ENCODE peak calls at places on chromosomes 16 and 17, in six cellular contexts. One of them, this sample, is unnamed.

GRCh38 chr16:73739049-73739769 is 557.4 kb upstream of the PSMD7 start:
- DNase-seq in colonic mucosa: no peak
- DNase-seq in HTR-8/SVneo: no peak
- DNase-seq in NCI-H1092 treated with DMSO at 0.1 percent for 48 hours: no peak
- DNase-seq in stimulated activated CD8-positive, alpha-beta memory T cell treated with anti-CD3 and anti-CD28 coated beads, Interleukin-12 subunit alpha, Interleukin-12 subunit beta, amount 100 ng/mL, for 4 hours: no peak
- DNase-seq in cardiac muscle cell: no peak
- DNase-seq in this sample: no peak

GRCh38 chr16:25134306-25134705 is 22.8 kb downstream of the LCMT1 start:
- DNase-seq in colonic mucosa: no peak
- DNase-seq in cardiac muscle cell: no peak
- DNase-seq in NCI-H1092 treated with DMSO at 0.1 percent for 48 hours: no peak
- DNase-seq in HTR-8/SVneo: no peak
- DNase-seq in stimulated activated CD8-positive, alpha-beta memory T cell treated with anti-CD3 and anti-CD28 coated beads, Interleukin-12 subunit alpha, Interleukin-12 subunit beta, amount 100 ng/mL, for 4 hours: no peak
- DNase-seq in this sample: no peak

GRCh38 chr17:32523017-32523680 is 36.4 kb downstream of the CDK5R1 start:
- DNase-seq in stimulated activated CD8-positive, alpha-beta memory T cell treated with anti-CD3 and anti-CD28 coated beads, Interleukin-12 subunit alpha, Interleukin-12 subunit beta, amount 100 ng/mL, for 4 hours: no peak
- DNase-seq in cardiac muscle cell: no peak
- DNase-seq in HTR-8/SVneo: no peak
- DNase-seq in NCI-H1092 treated with DMSO at 0.1 percent for 48 hours: no peak
- DNase-seq in colonic mucosa: no peak
- DNase-seq in this sample: no peak

GRCh38 chr17:27259356-27259755 is 34.6 kb upstream of the WSB1 start:
- DNase-seq in stimulated activated CD8-positive, alpha-beta memory T cell treated with anti-CD3 and anti-CD28 coated beads, Interleukin-12 subunit alpha, Interleukin-12 subunit beta, amount 100 ng/mL, for 4 hours: no peak
- DNase-seq in NCI-H1092 treated with DMSO at 0.1 percent for 48 hours: no peak
- DNase-seq in HTR-8/SVneo: no peak
- DNase-seq in colonic mucosa: no peak
- DNase-seq in cardiac muscle cell: no peak
- DNase-seq in this sample: no peak

GRCh38 chr17:74742153-74742515 is 5.1 kb downstream of the RAB37 start:
- DNase-seq in NCI-H1092 treated with DMSO at 0.1 percent for 48 hours: no peak
- DNase-seq in HTR-8/SVneo: no peak
- DNase-seq in stimulated activated CD8-positive, alpha-beta memory T cell treated with anti-CD3 and anti-CD28 coated beads, Interleukin-12 subunit alpha, Interleukin-12 subunit beta, amount 100 ng/mL, for 4 hours: no peak
- DNase-seq in cardiac muscle cell: no peak
- DNase-seq in colonic mucosa: no peak
- DNase-seq in this sample: no peak

GRCh38 chr16:73610605-73611177 is 562.8 kb upstream of the ZFHX3 start:
- DNase-seq in NCI-H1092 treated with DMSO at 0.1 percent for 48 hours: peak
- DNase-seq in cardiac muscle cell: no peak
- DNase-seq in HTR-8/SVneo: no peak
- DNase-seq in stimulated activated CD8-positive, alpha-beta memory T cell treated with anti-CD3 and anti-CD28 coated beads, Interleukin-12 subunit alpha, Interleukin-12 subunit beta, amount 100 ng/mL, for 4 hours: no peak
- DNase-seq in colonic mucosa: no peak
- DNase-seq in this sample: no peak

GRCh38 chr16:84648595-84649510 is 542 bp downstream of the KLHL36 start:
- DNase-seq in NCI-H1092 treated with DMSO at 0.1 percent for 48 hours: no peak
- DNase-seq in cardiac muscle cell: peak
- DNase-seq in colonic mucosa: peak
- DNase-seq in stimulated activated CD8-positive, alpha-beta memory T cell treated with anti-CD3 and anti-CD28 coated beads, Interleukin-12 subunit alpha, Interleukin-12 subunit beta, amount 100 ng/mL, for 4 hours: peak
- DNase-seq in HTR-8/SVneo: no peak
- DNase-seq in this sample: no peak

GRCh38 chr17:82875418-82875856 is 35.6 kb upstream of the ZNF750 start:
- DNase-seq in cardiac muscle cell: no peak
- DNase-seq in NCI-H1092 treated with DMSO at 0.1 percent for 48 hours: no peak
- DNase-seq in HTR-8/SVneo: no peak
- DNase-seq in colonic mucosa: no peak
- DNase-seq in stimulated activated CD8-positive, alpha-beta memory T cell treated with anti-CD3 and anti-CD28 coated beads, Interleukin-12 subunit alpha, Interleukin-12 subunit beta, amount 100 ng/mL, for 4 hours: no peak
- DNase-seq in this sample: peak

GRCh38 chr16:559411-560207 is 585 bp upstream of the PRR35 start:
- DNase-seq in colonic mucosa: no peak
- DNase-seq in stimulated activated CD8-positive, alpha-beta memory T cell treated with anti-CD3 and anti-CD28 coated beads, Interleukin-12 subunit alpha, Interleukin-12 subunit beta, amount 100 ng/mL, for 4 hours: no peak
- DNase-seq in cardiac muscle cell: no peak
- DNase-seq in HTR-8/SVneo: no peak
- DNase-seq in NCI-H1092 treated with DMSO at 0.1 percent for 48 hours: no peak
- DNase-seq in this sample: no peak

GRCh38 chr17:3738562-3739295 is 15.0 kb downstream of the HASPIN start:
- DNase-seq in cardiac muscle cell: no peak
- DNase-seq in HTR-8/SVneo: no peak
- DNase-seq in colonic mucosa: peak
- DNase-seq in stimulated activated CD8-positive, alpha-beta memory T cell treated with anti-CD3 and anti-CD28 coated beads, Interleukin-12 subunit alpha, Interleukin-12 subunit beta, amount 100 ng/mL, for 4 hours: peak
- DNase-seq in NCI-H1092 treated with DMSO at 0.1 percent for 48 hours: peak
- DNase-seq in this sample: peak

GRCh38 chr16:2591476-2592240 is 53.8 kb downstream of the PDPK1 start:
- DNase-seq in cardiac muscle cell: no peak
- DNase-seq in NCI-H1092 treated with DMSO at 0.1 percent for 48 hours: no peak
- DNase-seq in colonic mucosa: no peak
- DNase-seq in HTR-8/SVneo: no peak
- DNase-seq in stimulated activated CD8-positive, alpha-beta memory T cell treated with anti-CD3 and anti-CD28 coated beads, Interleukin-12 subunit alpha, Interleukin-12 subunit beta, amount 100 ng/mL, for 4 hours: no peak
- DNase-seq in this sample: no peak

GRCh38 chr17:76735586-76736348 is 1.4 kb downstream of the SRSF2 start:
- DNase-seq in colonic mucosa: no peak
- DNase-seq in stimulated activated CD8-positive, alpha-beta memory T cell treated with anti-CD3 and anti-CD28 coated beads, Interleukin-12 subunit alpha, Interleukin-12 subunit beta, amount 100 ng/mL, for 4 hours: no peak
- DNase-seq in cardiac muscle cell: no peak
- DNase-seq in NCI-H1092 treated with DMSO at 0.1 percent for 48 hours: no peak
- DNase-seq in HTR-8/SVneo: no peak
- DNase-seq in this sample: no peak

GRCh38 chr17:41315814-41316430 is 412 bp upstream of the KRTAP17-1 start:
- DNase-seq in HTR-8/SVneo: no peak
- DNase-seq in NCI-H1092 treated with DMSO at 0.1 percent for 48 hours: no peak
- DNase-seq in colonic mucosa: no peak
- DNase-seq in cardiac muscle cell: no peak
- DNase-seq in stimulated activated CD8-positive, alpha-beta memory T cell treated with anti-CD3 and anti-CD28 coated beads, Interleukin-12 subunit alpha, Interleukin-12 subunit beta, amount 100 ng/mL, for 4 hours: no peak
- DNase-seq in this sample: no peak

GRCh38 chr17:35051579-35052239 is 11.8 kb downstream of the RFFL start:
- DNase-seq in cardiac muscle cell: no peak
- DNase-seq in NCI-H1092 treated with DMSO at 0.1 percent for 48 hours: no peak
- DNase-seq in stimulated activated CD8-positive, alpha-beta memory T cell treated with anti-CD3 and anti-CD28 coated beads, Interleukin-12 subunit alpha, Interleukin-12 subunit beta, amount 100 ng/mL, for 4 hours: no peak
- DNase-seq in colonic mucosa: peak
- DNase-seq in HTR-8/SVneo: no peak
- DNase-seq in this sample: no peak

GRCh38 chr17:29069526-29070041 is 26.6 kb downstream of the PIPOX start:
- DNase-seq in cardiac muscle cell: peak
- DNase-seq in NCI-H1092 treated with DMSO at 0.1 percent for 48 hours: no peak
- DNase-seq in stimulated activated CD8-positive, alpha-beta memory T cell treated with anti-CD3 and anti-CD28 coated beads, Interleukin-12 subunit alpha, Interleukin-12 subunit beta, amount 100 ng/mL, for 4 hours: no peak
- DNase-seq in HTR-8/SVneo: no peak
- DNase-seq in colonic mucosa: no peak
- DNase-seq in this sample: no peak

GRCh38 chr17:53058031-53058430 is 764.7 kb upstream of the KIF2B start:
- DNase-seq in HTR-8/SVneo: no peak
- DNase-seq in colonic mucosa: no peak
- DNase-seq in NCI-H1092 treated with DMSO at 0.1 percent for 48 hours: no peak
- DNase-seq in stimulated activated CD8-positive, alpha-beta memory T cell treated with anti-CD3 and anti-CD28 coated beads, Interleukin-12 subunit alpha, Interleukin-12 subunit beta, amount 100 ng/mL, for 4 hours: no peak
- DNase-seq in cardiac muscle cell: no peak
- DNase-seq in this sample: no peak

GRCh38 chr16:54212893-54213292 is 73.7 kb downstream of the IRX3 start:
- DNase-seq in colonic mucosa: no peak
- DNase-seq in stimulated activated CD8-positive, alpha-beta memory T cell treated with anti-CD3 and anti-CD28 coated beads, Interleukin-12 subunit alpha, Interleukin-12 subunit beta, amount 100 ng/mL, for 4 hours: no peak
- DNase-seq in NCI-H1092 treated with DMSO at 0.1 percent for 48 hours: no peak
- DNase-seq in cardiac muscle cell: no peak
- DNase-seq in HTR-8/SVneo: no peak
- DNase-seq in this sample: no peak

This sample was measured in NCI-H2227 treated with DMSO at 0.1 percent for 48 hours.